ENCODE peak calls at places on chromosomes 16 and 17, in four cellular contexts. One of them, this sample, is unnamed.

GRCh38 chr17:59332890-59333377 is 1.5 kb downstream of the YPEL2 start:
- DNase-seq in AG04450: no peak
- DNase-seq in GM06990: no peak
- DNase-seq in GM12865: no peak
- DNase-seq in this sample: no peak

GRCh38 chr17:48483471-48484131 is 47.2 kb downstream of the HOXB1 start:
- DNase-seq in AG04450: peak
- DNase-seq in GM06990: peak
- DNase-seq in GM12865: peak
- DNase-seq in this sample: no peak

GRCh38 chr17:66952031-66952524 is 12.4 kb upstream of the CACNG4 start:
- DNase-seq in AG04450: peak
- DNase-seq in GM06990: no peak
- DNase-seq in GM12865: no peak
- DNase-seq in this sample: no peak

GRCh38 chr17:76887809-76888208 is 19.6 kb downstream of the MGAT5B start:
- DNase-seq in AG04450: no peak
- DNase-seq in GM06990: no peak
- DNase-seq in GM12865: no peak
- DNase-seq in this sample: no peak

GRCh38 chr17:57609125-57609877 is 135.8 kb downstream of the CCDC182 start:
- DNase-seq in AG04450: no peak
- DNase-seq in GM06990: no peak
- DNase-seq in GM12865: no peak
- DNase-seq in this sample: no peak

GRCh38 chr17:37519241-37519985 is 29.7 kb downstream of the DUSP14 start:
- DNase-seq in AG04450: no peak
- DNase-seq in GM06990: no peak
- DNase-seq in GM12865: no peak
- DNase-seq in this sample: no peak

GRCh38 chr16:64364894-64365293 is 757.0 kb downstream of the CDH11 start:
- DNase-seq in AG04450: no peak
- DNase-seq in GM06990: no peak
- DNase-seq in GM12865: no peak
- DNase-seq in this sample: no peak

GRCh38 chr16:2471016-2471652 is at the start of gene NTN3:
- DNase-seq in AG04450: no peak
- DNase-seq in GM06990: no peak
- DNase-seq in GM12865: no peak
- DNase-seq in this sample: no peak

GRCh38 chr16:88830783-88831182 is 19.1 kb upstream of the APRT start:
- DNase-seq in AG04450: no peak
- DNase-seq in GM06990: no peak
- DNase-seq in GM12865: no peak
- DNase-seq in this sample: no peak

GRCh38 chr16:35140293-35140986 is 1681.0 kb downstream of the TP53TG3F start:
- DNase-seq in AG04450: no peak
- DNase-seq in GM06990: no peak
- DNase-seq in GM12865: no peak
- DNase-seq in this sample: no peak

GRCh38 chr16:22207715-22208360 is 1.8 kb downstream of the EEF2K start:
- DNase-seq in AG04450: no peak
- DNase-seq in GM06990: no peak
- DNase-seq in GM12865: no peak
- DNase-seq in this sample: no peak

GRCh38 chr16:67805718-67806427 is 487 bp downstream of the RANBP10 start:
- DNase-seq in AG04450: no peak
- DNase-seq in GM06990: no peak
- DNase-seq in GM12865: peak
- DNase-seq in this sample: no peak

GRCh38 chr16:28974007-28974436 is 556 bp upstream of the SPNS1 start:
- DNase-seq in AG04450: peak
- DNase-seq in GM06990: no peak
- DNase-seq in GM12865: peak
- DNase-seq in this sample: no peak

DNA sequence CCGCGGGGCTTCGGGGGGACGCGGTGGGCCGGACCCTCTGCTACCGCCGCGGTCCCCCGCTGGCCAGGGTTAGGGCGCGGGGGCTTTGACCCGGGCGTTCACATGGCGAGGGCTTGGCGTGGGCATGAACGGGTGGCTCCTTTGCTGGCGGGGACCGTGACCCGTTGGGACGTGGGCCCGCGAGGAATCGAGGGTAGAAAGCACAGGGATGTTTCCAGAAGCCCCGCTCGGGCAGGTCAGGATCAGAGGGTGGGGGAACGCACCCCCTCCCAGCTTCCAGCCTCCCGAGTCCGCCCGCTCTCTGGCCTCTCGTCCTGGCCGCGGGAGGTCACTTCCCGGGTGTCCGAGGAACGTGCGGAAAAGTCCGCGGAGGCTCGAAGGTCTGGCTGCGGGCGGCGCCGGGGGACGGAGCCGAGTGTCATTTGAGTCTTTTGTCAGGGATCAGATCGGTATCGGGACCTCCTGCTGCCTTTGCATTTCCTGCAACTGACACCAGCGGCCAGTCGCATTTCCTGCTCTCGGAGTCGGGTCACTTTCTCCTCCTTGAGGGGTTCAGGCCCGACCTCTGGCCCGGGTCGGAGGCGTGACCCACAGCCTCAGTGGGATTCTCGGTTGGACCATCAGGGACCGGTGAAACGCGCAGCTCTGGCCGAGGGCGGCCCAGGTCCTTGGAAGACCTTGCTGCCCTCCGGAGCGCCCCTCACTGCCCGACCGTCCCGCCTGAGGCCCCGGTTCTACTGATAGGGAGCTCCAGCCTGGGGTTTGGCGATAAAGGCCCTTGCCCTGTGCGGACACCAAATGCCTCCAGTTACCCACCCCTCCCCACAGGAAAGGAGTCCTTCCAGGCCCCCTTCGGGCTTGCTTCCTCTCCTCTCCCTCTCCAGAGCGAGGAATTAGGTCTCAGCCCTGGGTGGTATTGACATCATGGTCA is 702 bp upstream of the WNT3 start:
- DNase-seq in AG04450: no peak
- DNase-seq in GM06990: no peak
- DNase-seq in GM12865: no peak
- DNase-seq in this sample: no peak
- H3K4me3 ChIP-seq in AG04450: no peak
- H3K4me3 ChIP-seq in GM06990: peak
- H3K4me3 ChIP-seq in GM12865: no peak
- H3K4me3 ChIP-seq in this sample: peak

GRCh38 chr16:15976929-15977637 is 27.7 kb downstream of the ABCC1 start:
- DNase-seq in AG04450: no peak
- DNase-seq in GM06990: no peak
- DNase-seq in GM12865: no peak
- DNase-seq in this sample: no peak
- H3K4me3 ChIP-seq in AG04450: no peak
- H3K4me3 ChIP-seq in GM06990: no peak
- H3K4me3 ChIP-seq in GM12865: no peak
- H3K4me3 ChIP-seq in this sample: peak

GRCh38 chr17:79790805-79791353 is 6.0 kb downstream of the CBX8 start:
- DNase-seq in AG04450: no peak
- DNase-seq in GM06990: no peak
- DNase-seq in GM12865: no peak
- DNase-seq in this sample: no peak
- H3K4me3 ChIP-seq in AG04450: no peak
- H3K4me3 ChIP-seq in GM06990: no peak
- H3K4me3 ChIP-seq in GM12865: no peak
- H3K4me3 ChIP-seq in this sample: no peak

GRCh38 chr17:19000531-19001011 is 4.0 kb downstream of the FAM83G start:
- DNase-seq in AG04450: no peak
- DNase-seq in GM06990: no peak
- DNase-seq in GM12865: no peak
- DNase-seq in this sample: no peak
- H3K4me3 ChIP-seq in AG04450: no peak
- H3K4me3 ChIP-seq in GM06990: no peak
- H3K4me3 ChIP-seq in GM12865: no peak
- H3K4me3 ChIP-seq in this sample: no peak

DNA sequence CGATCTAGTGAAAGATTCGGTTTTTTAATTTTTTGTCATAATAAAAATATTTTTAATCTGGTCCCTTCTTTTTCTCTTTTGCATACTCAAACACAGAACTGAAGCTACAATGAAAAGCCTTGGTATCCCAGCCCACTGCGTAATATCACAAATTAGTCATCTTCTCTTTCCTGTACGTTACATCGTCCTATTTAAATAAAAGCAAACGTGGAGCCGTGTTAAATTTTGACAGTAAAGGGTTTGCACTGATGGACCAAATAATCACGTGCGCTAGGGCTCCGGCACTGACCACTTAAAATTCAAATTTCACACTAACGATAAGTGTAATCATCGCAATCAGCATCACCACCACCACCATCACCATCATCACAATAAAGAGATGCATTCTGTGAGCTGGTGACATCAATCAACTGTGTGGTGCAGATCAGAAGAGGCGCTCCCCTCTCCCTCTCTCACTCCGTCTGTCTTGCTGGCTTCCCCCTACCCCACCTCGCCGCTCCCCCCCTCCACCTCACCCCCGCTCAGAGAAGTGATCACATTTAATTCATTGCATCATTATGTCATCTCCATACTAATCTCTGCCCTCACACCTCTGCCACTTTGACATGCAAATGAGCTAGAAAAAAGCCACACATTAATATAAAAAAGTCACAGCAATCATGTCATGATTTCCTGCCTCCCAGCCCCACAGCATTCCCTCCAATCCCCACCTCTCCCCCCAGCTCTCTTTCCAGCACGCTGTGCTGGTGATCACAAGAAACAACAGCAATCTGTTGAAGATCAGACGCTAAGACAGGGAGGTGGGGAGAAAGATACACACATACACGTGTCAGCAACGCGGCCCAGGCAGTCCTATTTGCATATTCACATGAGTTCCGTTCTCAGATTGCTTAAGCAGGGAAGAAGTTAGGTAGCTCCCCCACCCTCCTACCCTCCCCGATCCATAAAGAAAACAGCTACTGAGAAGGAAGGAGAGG is 405.8 kb upstream of the PSMD7 start:
- DNase-seq in AG04450: no peak
- DNase-seq in GM06990: no peak
- DNase-seq in GM12865: peak
- DNase-seq in this sample: no peak
- H3K4me3 ChIP-seq in AG04450: peak
- H3K4me3 ChIP-seq in GM06990: no peak
- H3K4me3 ChIP-seq in GM12865: no peak
- H3K4me3 ChIP-seq in this sample: peak

DNA sequence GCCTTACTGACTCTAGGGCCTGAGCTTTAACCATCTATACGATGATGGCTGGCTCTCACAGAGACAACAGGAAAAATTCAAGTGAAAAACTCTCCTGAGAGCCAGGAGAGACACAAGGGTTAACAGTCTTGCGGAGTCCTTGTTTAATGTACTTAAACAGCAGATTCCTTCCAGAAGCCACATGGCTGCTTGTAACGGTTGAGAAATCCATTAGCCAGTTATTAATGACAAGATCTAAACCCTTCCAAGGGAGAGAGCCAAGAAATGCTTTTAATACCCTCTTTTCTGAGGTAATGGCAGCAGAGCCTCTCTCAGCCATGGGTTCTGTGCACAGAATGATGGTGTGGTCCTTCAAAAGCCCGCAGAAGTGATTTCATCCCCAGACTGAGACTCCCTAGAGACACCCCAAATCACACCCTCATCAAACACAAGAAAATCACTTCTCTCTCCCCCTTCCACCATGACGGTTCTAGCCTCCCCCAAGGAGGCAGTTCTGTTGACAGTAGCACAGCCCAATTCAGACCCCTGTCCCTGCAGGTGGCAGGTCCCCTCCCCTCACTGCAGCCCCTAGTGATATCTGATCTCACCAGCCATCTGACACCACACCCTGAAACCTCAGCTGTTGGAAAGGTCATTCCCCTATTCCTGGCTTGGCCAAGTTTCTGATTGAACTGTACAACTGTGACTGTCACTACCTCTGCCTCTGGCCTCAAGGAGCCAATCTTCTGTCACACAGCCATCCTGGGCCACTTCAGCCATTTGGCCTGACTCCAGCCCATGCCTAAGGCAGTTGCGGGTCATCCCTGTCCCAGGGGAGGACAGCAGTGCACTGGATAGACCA is 5.0 kb upstream of the ALDOA start:
- DNase-seq in AG04450: no peak
- DNase-seq in GM06990: no peak
- DNase-seq in GM12865: no peak
- DNase-seq in this sample: no peak
- H3K4me3 ChIP-seq in AG04450: no peak
- H3K4me3 ChIP-seq in GM06990: no peak
- H3K4me3 ChIP-seq in GM12865: no peak
- H3K4me3 ChIP-seq in this sample: no peak

GRCh38 chr16:72938426-72939164 is 109.3 kb downstream of the ZFHX3 start:
- DNase-seq in AG04450: peak
- DNase-seq in GM06990: no peak
- DNase-seq in GM12865: no peak
- DNase-seq in this sample: peak
- H3K4me3 ChIP-seq in AG04450: peak
- H3K4me3 ChIP-seq in GM06990: no peak
- H3K4me3 ChIP-seq in GM12865: no peak
- H3K4me3 ChIP-seq in this sample: peak

DNA sequence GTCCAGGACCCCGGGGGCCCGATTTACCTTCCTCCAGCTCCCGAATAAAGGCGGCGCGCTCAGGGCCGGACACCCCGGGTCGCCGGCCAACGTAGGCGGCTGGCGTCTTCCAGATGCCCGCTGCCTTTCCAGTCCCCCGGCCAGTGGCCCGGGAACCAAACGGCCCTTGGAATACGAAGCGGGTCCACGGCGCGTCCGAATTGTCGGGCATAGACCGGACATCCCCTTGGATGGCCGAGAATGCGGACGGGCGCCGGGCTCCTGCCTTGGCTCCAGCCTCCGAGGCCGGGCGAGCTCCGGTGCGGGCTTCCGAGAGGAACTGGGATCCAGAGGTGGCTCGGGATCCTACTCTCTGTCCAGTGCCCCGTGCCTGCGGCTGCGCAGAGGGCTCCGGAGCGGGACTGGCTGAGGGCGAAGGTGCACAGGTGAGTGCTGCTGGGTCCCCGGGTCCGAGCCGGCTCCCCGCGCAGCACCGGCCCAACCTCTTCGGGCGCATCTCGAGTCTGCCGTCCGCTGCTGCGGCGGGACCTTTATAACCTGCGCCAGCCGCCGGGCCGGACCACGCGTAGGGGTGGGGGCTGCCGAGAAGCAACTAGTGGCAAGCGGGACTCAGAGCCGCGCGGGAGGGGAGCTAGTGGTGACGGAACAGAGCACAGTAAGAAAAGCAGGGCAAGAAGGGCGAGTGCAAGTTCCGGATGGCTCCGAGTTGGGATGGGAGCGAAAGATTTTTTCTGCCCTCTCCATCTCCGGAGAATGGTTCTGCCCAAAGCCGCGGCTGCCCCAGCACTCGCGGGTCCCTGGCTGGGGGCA is at the start of gene HAP1:
- DNase-seq in AG04450: no peak
- DNase-seq in GM06990: no peak
- DNase-seq in GM12865: no peak
- DNase-seq in this sample: no peak
- H3K4me3 ChIP-seq in AG04450: peak
- H3K4me3 ChIP-seq in GM06990: no peak
- H3K4me3 ChIP-seq in GM12865: no peak
- H3K4me3 ChIP-seq in this sample: peak

GRCh38 chr17:78313735-78314648 is 45.9 kb downstream of the SOCS3 start:
- DNase-seq in AG04450: no peak
- DNase-seq in GM06990: peak
- DNase-seq in GM12865: peak
- DNase-seq in this sample: no peak
- H3K4me3 ChIP-seq in AG04450: peak
- H3K4me3 ChIP-seq in GM06990: peak
- H3K4me3 ChIP-seq in GM12865: peak
- H3K4me3 ChIP-seq in this sample: peak